ENCODE peak calls at places on chromosomes 4 and X, in nine cellular contexts. E is A549, M is K562, B is HCT116, V is WTC11, D is H1, C is SK-N-SH, R is GM12878, I is endothelial cell of umbilical vein. K is an unnamed sample.

GRCh38 chrX:115616943-115617563 is 56.1 kb downstream of the PLS3 start:
- DNase-seq in B (peak), V (no peak), I (peak), R (peak), E (peak), C (peak), M (no peak), D (no peak), K (no peak)

GRCh38 chrX:130079824-130080406 is 30.4 kb downstream of the ELF4 start:
- DNase-seq in M (peak), D (no peak), C (peak), E (peak), I (peak), R (no peak), B (peak), V (peak), K (peak)

GRCh38 chrX:85375333-85375738 is 4.1 kb downstream of the POF1B start:
- DNase-seq in V (no peak), I (no peak), R (no peak), M (no peak), B (no peak), D (no peak), C (peak), E (peak), K (no peak)

GRCh38 chr4:1202526-1203378 is 30.4 kb upstream of the SPON2 start:
- DNase-seq in V (peak), D (no peak), B (no peak), M (no peak), R (no peak), C (peak), E (no peak), I (no peak), K (peak)

GRCh38 chr4:141730805-141731204 is 94.4 kb downstream of the IL15 start:
- DNase-seq in R (no peak), M (no peak), I (no peak), V (no peak), C (no peak), E (no peak), B (no peak), D (no peak), K (no peak)

GRCh38 chr4:33068539-33068938 is 2348.4 kb downstream of the PCDH7 start:
- DNase-seq in I (no peak), R (no peak), B (no peak), E (no peak), V (no peak), D (no peak), M (no peak), C (no peak), K (no peak)

GRCh38 chr4:156976147-156976546 is 4.5 kb upstream of the PDGFC start:
- DNase-seq in M (no peak), R (no peak), I (peak), C (no peak), D (no peak), B (no peak), V (no peak), E (no peak), K (no peak)

GRCh38 chrX:34918091-34918736 is 24.4 kb upstream of the FAM47B start:
- DNase-seq in C (no peak), M (no peak), D (no peak), I (no peak), V (no peak), B (no peak), R (no peak), E (peak), K (no peak)

GRCh38 chrX:48697182-48697727 is 721 bp downstream of the SUV39H1 start:
- DNase-seq in E (peak), C (no peak), D (no peak), I (peak), M (no peak), R (no peak), V (no peak), B (no peak), K (peak)

GRCh38 chr4:180028682-180029081 is 2214.5 kb upstream of the TENM3 start:
- DNase-seq in C (peak), M (no peak), R (peak), D (peak), V (peak), I (no peak), B (peak), E (no peak), K (peak)

GRCh38 chrX:44874481-44875184 is 1.6 kb downstream of the KDM6A start:
- DNase-seq in M (peak), E (peak), B (no peak), R (no peak), C (peak), I (peak), V (no peak), D (no peak), K (peak)

GRCh38 chr4:173432430-173432829 is 33.5 kb upstream of the SCRG1 start:
- DNase-seq in R (no peak), D (no peak), B (no peak), V (no peak), E (no peak), I (no peak), C (no peak), M (no peak), K (no peak)

GRCh38 chr4:48333587-48333986 is 7.7 kb upstream of the SLAIN2 start:
- DNase-seq in B (no peak), R (no peak), I (no peak), V (no peak), E (no peak), M (no peak), D (no peak), C (no peak), K (no peak)

GRCh38 chr4:48334236-48334635 is 7.1 kb upstream of the SLAIN2 start:
- DNase-seq in I (no peak), C (no peak), B (no peak), V (no peak), E (no peak), D (no peak), M (no peak), R (no peak), K (no peak)

GRCh38 chr4:48332661-48333060 is 8.7 kb upstream of the SLAIN2 start:
- DNase-seq in M (no peak), C (no peak), I (no peak), V (no peak), E (no peak), B (no peak), R (no peak), D (no peak), K (no peak)

GRCh38 chr4:48336471-48336870 is 4.9 kb upstream of the SLAIN2 start:
- DNase-seq in V (no peak), C (no peak), D (no peak), E (no peak), B (no peak), R (no peak), M (no peak), I (no peak), K (no peak)

GRCh38 chr4:48334900-48335384 is 6.4 kb upstream of the SLAIN2 start:
- DNase-seq in M (peak), E (no peak), V (no peak), R (no peak), I (no peak), C (no peak), D (no peak), B (no peak), K (no peak)
- TF ChIP-seq MAX in M (no peak), E (no peak), V (no peak), R (no peak), I (no peak), C (no peak), D (no peak), B (no peak), K (no peak)

DNA sequence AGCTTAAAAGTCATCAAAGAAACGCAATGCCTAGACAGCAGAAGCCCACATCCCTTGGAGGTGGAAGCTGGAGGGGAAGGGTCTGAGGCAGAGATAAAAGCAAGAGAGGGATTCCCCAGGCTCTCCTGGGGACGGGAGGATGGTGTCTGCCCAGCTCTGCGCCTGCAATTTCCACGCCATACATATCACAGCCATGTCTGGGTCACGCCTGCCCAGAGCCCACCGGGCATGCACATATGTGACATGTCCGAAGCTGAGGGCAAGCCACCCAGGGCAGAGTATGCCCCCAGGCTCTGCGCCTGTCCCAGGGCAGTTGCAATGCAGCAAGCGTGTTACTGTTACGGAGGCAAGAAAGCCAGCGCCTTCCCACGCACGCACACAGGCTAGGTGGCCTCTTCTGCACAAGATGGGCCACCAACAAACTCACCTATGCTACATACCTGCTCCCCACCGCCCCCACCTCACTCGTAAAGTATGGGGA is 1.2 kb downstream of the FGF13 start:
- DNase-seq in R (no peak), B (no peak), I (no peak), E (no peak), M (no peak), D (peak), C (no peak), V (peak), K (no peak)
- TF ChIP-seq MAX in R (no peak), B (no peak), I (no peak), E (no peak), M (no peak), D (no peak), C (no peak), V (no peak), K (no peak)

DNA sequence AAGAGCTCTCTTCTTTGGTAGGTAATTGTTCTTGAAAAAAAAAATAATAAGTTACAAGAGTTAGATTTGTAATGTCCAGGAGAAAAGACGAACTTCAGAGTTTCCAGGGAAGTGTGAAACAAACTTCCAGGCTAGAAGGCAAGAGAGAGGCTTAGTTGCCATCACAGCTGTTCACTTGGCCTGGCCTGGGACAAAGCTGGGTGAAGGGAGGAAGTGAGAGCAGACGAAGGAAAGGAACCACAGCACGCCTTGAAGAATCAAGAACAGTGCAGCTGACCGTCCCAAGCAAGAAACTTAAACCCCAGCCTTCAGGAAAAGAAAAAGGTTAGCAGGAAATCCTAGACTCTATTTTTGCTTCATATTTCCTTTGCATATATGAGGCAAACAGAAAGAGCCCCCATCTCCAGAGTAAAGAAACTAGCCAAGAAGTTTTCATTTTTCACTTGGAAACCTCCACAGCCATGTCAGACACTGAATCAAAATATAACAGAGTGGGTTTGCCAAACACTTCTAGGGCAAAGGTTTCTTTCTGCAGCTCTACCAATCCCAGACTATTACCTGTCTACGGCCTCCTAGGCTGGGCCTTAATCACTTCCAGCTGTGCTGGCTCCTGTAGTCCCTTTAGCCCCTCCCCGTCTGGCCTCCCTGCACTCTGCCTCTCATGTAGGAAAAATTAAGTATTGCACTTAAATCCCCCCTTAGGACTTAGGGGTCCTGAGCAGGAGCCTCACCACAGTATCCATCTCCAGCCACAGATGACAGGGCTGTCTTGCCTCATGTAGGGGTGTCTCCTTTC is 209.6 kb downstream of the SPATA18 start:
- DNase-seq in I (no peak), M (no peak), B (no peak), C (peak), V (no peak), R (no peak), D (no peak), E (no peak), K (no peak)
- TF ChIP-seq MAX in I (no peak), M (no peak), B (no peak), C (no peak), V (no peak), R (no peak), D (no peak), E (no peak), K (no peak)

GRCh38 chr4:107147864-107148263 is 111.8 kb upstream of the DKK2 start:
- DNase-seq in M (no peak), I (no peak), B (no peak), C (no peak), R (no peak), V (no peak), E (no peak), D (no peak), K (no peak)
- TF ChIP-seq MAX in M (no peak), I (no peak), B (no peak), C (no peak), R (no peak), V (no peak), E (no peak), D (no peak), K (no peak)

GRCh38 chr4:68683034-68683433 is 12.6 kb upstream of the UGT2B15 start:
- DNase-seq in V (no peak), D (no peak), C (no peak), B (no peak), I (no peak), R (no peak), E (no peak), M (no peak), K (no peak)
- TF ChIP-seq MAX in V (no peak), D (no peak), C (no peak), B (no peak), I (no peak), R (no peak), E (no peak), M (no peak), K (no peak)

DNA sequence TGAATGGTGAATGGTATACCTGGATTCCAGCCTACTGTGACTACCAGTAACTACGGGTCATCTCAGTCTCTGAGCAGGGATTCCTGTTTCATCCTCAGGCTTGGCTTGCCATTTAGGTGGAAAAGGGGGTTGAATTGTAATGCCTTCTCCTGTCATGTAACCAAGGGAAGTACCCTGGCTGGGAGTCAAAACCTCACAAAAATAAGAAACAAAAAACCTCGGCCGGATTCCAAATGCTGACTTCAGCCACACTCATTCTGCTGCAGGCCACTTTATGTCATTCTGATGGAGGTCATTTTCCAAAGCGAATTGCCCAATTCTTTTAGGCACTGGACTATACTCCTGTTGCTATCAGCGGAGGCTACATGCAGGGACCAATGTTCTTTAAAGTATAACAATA is 324.7 kb downstream of the LDB2 start:
- DNase-seq in B (no peak), I (no peak), M (no peak), D (no peak), E (no peak), V (no peak), R (no peak), C (no peak), K (no peak)
- TF ChIP-seq MAX in B (no peak), I (no peak), M (no peak), D (no peak), E (no peak), V (no peak), R (no peak), C (no peak), K (no peak)

DNA sequence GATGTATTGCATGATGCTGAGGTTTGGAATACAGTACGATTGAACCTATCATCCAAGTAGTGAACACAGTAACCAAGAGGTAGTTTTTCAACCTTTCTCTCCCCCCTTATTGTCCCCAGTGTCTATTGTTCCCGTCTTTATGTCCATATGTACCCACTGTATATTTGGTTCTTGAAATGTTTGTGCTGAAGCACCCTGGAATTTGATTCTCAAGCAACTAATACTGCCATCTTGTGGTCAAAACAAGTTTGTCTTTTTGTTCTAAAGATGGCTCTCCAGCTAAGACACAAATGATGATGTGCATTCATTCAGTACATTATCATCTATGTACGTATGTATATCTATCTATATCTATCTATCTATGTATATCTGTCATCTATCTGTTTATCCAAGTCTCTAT is 33.5 kb upstream of the DCX start:
- DNase-seq in E (peak), V (no peak), B (peak), R (no peak), M (peak), C (peak), I (peak), D (no peak), K (peak)
- TF ChIP-seq MAX in E (no peak), V (no peak), B (no peak), R (no peak), M (no peak), C (no peak), I (no peak), D (no peak), K (no peak)

DNA sequence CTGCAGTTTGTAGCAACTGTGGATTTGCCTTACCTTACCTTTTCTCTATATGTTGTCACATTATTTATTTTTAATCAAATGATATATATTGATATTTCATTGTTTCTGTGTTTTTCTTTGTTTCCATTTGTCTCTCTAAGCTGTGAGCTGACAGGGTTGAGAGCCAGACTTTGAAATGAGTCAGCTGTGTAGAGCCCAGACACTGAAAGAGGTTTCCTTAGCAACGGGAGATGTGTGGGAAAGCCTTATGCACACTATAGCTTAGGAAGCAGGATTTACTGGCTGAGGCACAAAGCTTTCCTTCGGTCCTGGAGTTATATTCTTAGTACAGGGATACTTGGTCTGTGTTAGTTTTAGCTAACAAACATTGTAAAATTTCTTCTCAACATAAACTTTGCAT is 192.2 kb downstream of the FGF13 start:
- DNase-seq in I (no peak), B (no peak), D (no peak), R (no peak), E (no peak), V (no peak), C (no peak), M (no peak), K (no peak)
- TF ChIP-seq MAX in I (no peak), B (no peak), D (no peak), R (no peak), E (no peak), V (no peak), C (no peak), M (no peak), K (no peak)

K was measured in NB4.